ENCODE peak calls at places on chromosomes 5 and 9, in four cellular contexts. A, M, W and E are unnamed samples.

GRCh38 chr9:88741335-88741734 is 206.4 kb downstream of the NXNL2 start:
- DNase-seq in A (no peak), W (peak), M (no peak), E (peak)

GRCh38 chr9:120212153-120212852 is 367.7 kb downstream of the CDK5RAP2 start:
- DNase-seq in W (no peak), A (no peak), M (no peak), E (no peak)

GRCh38 chr9:89597711-89598707 is 6.8 kb upstream of the GADD45G start:
- DNase-seq in A (no peak), W (peak), M (peak), E (peak)

GRCh38 chr5:135332519-135333150 is 66.4 kb downstream of the MACROH2A1 start:
- DNase-seq in A (peak), M (peak), W (peak), E (peak)

GRCh38 chr9:4530375-4530774 is 40.1 kb downstream of the SLC1A1 start:
- DNase-seq in W (peak), A (peak), M (no peak), E (no peak)

GRCh38 chr9:93119953-93120845 is 13.9 kb downstream of the NINJ1 start:
- DNase-seq in W (peak), M (no peak), A (peak), E (no peak)

GRCh38 chr5:177982072-177982727 is 13.8 kb downstream of the PROP1 start:
- DNase-seq in W (peak), A (peak), M (no peak), E (peak)

GRCh38 chr5:53031695-53032096 is 42.5 kb downstream of the ITGA2 start:
- DNase-seq in M (no peak), A (peak), W (peak), E (no peak)

GRCh38 chr9:125701351-125701750 is 5.7 kb downstream of the MAPKAP1 start:
- DNase-seq in M (no peak), A (no peak), W (peak), E (no peak)

GRCh38 chr5:163938595-163938994 is 433.2 kb downstream of the MAT2B start:
- DNase-seq in A (no peak), M (no peak), W (no peak), E (no peak)

GRCh38 chr9:4748612-4749011 is 7.6 kb upstream of the AK3 start:
- DNase-seq in A (no peak), W (no peak), M (no peak), E (no peak)

GRCh38 chr9:4375424-4376195 is 75.7 kb upstream of the GLIS3 start:
- DNase-seq in A (peak), M (peak), W (peak), E (peak)

GRCh38 chr5:173496883-173497255 is 119.6 kb downstream of the BOD1 start:
- DNase-seq in W (no peak), M (no peak), A (no peak), E (no peak)

GRCh38 chr5:54387659-54388232 is 67.8 kb upstream of the HSPB3 start:
- DNase-seq in A (no peak), W (no peak), M (no peak), E (no peak)

GRCh38 chr9:8338249-8338721 is 538.7 kb upstream of the DMAC1 start:
- DNase-seq in A (no peak), M (no peak), W (no peak), E (no peak)

GRCh38 chr9:22986556-22986955 is 539.9 kb downstream of the DMRTA1 start:
- DNase-seq in M (no peak), W (peak), A (no peak), E (peak)

GRCh38 chr5:133848306-133848924 is 120.0 kb downstream of the C5orf15 start:
- DNase-seq in A (no peak), W (peak), M (peak), E (no peak)

GRCh38 chr5:45454114-45454513 is 242.1 kb downstream of the HCN1 start:
- DNase-seq in W (peak), A (peak), M (no peak), E (peak)

GRCh38 chr9:127555830-127556820 is 56.0 kb upstream of the STXBP1 start:
- DNase-seq in M (no peak), A (peak), W (peak), E (no peak)

GRCh38 chr9:137146527-137146918 is 7.6 kb downstream of the GRIN1 start:
- DNase-seq in A (no peak), W (no peak), M (no peak), E (peak)

GRCh38 chr5:139919308-139919707 is 123.7 kb downstream of the PSD2 start:
- DNase-seq in M (no peak), A (no peak), W (no peak), E (no peak)

GRCh38 chr9:92680166-92681119 is 10.5 kb upstream of the IPPK start:
- DNase-seq in M (no peak), A (no peak), W (no peak), E (no peak)

GRCh38 chr5:56313004-56313531 is 79.9 kb upstream of the ANKRD55 start:
- DNase-seq in A (no peak), M (no peak), W (no peak), E (no peak)

GRCh38 chr5:176188085-176188484 is 50.1 kb upstream of the SIMC1 start:
- DNase-seq in A (no peak), M (no peak), W (no peak), E (no peak)

GRCh38 chr9:122248448-122248865 is 16.2 kb downstream of the RBM18 start:
- DNase-seq in M (no peak), A (peak), W (peak), E (no peak)

GRCh38 chr5:139734517-139734916 is 61.1 kb upstream of the PSD2 start:
- DNase-seq in M (no peak), W (no peak), A (no peak), E (no peak)

GRCh38 chr5:168314735-168315411 is 23.4 kb downstream of the WWC1 start:
- DNase-seq in W (peak), M (no peak), A (peak), E (no peak)

GRCh38 chr5:90169078-90169477 is 240.5 kb downstream of the CETN3 start:
- DNase-seq in W (no peak), M (no peak), A (no peak), E (no peak)

GRCh38 chr9:15484802-15485201 is 26.0 kb downstream of the PSIP1 start:
- DNase-seq in M (no peak), W (no peak), A (no peak), E (no peak)

GRCh38 chr5:141050622-141051525 is at the start of gene PCDHB1:
- DNase-seq in W (peak), M (no peak), A (no peak), E (peak)

GRCh38 chr9:89603629-89604462 is 966 bp upstream of the GADD45G start:
- DNase-seq in M (peak), A (no peak), W (no peak), E (peak)

GRCh38 chr5:179258922-179259730 is 86.1 kb downstream of the ADAMTS2 start:
- DNase-seq in A (no peak), W (no peak), M (no peak), E (no peak)

GRCh38 chr9:35277649-35278359 is 116.0 kb downstream of the UNC13B start:
- DNase-seq in A (no peak), M (no peak), W (no peak), E (no peak)
- H3K4me2 ChIP-seq in A (no peak), M (no peak), W (no peak), E (no peak)

GRCh38 chr9:117403848-117404247 is 11.0 kb downstream of the ASTN2 start:
- DNase-seq in A (no peak), W (no peak), M (no peak), E (no peak)

GRCh38 chr9:117409321-117409720 is 5.5 kb downstream of the ASTN2 start:
- DNase-seq in W (no peak), M (no peak), A (no peak), E (peak)

GRCh38 chr9:117411547-117411946 is 3.3 kb downstream of the ASTN2 start:
- DNase-seq in M (peak), W (peak), A (no peak), E (peak)

GRCh38 chr9:117405950-117406705 is 8.7 kb downstream of the ASTN2 start:
- DNase-seq in A (no peak), W (no peak), M (no peak), E (peak)

DNA sequence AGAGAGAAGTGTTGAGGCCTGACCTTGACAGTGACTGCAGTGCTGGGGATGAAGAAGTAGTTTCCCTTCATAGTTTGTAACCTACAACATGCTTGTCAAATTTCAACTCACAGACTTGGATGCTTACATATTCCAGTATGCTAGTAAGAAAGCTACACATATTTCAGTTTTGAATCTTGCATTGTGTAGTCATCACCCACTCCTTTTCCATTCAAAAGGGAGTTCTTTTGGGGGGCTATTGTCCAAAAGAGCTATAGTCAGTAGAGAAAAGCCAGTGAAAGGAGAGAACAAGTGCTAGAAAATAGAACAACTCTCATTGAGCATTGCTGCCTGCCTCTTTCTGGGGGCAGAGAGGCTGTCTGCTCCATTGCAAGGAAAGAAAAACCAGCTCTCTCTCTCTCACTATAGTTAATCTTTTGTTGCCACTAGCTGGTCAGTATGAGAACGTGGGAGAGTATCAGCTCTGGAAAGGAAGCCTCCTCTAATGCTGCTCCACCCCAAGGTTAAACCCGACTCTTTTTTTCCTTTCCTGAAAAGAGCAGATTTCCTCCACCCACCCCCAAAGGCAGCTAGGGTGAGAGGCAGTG is 7.3 kb downstream of the ASTN2 start:
- DNase-seq in M (no peak), W (no peak), A (no peak), E (no peak)
- TF ChIP-seq CTCF in M (no peak), W (no peak), A (no peak), E (no peak)

DNA sequence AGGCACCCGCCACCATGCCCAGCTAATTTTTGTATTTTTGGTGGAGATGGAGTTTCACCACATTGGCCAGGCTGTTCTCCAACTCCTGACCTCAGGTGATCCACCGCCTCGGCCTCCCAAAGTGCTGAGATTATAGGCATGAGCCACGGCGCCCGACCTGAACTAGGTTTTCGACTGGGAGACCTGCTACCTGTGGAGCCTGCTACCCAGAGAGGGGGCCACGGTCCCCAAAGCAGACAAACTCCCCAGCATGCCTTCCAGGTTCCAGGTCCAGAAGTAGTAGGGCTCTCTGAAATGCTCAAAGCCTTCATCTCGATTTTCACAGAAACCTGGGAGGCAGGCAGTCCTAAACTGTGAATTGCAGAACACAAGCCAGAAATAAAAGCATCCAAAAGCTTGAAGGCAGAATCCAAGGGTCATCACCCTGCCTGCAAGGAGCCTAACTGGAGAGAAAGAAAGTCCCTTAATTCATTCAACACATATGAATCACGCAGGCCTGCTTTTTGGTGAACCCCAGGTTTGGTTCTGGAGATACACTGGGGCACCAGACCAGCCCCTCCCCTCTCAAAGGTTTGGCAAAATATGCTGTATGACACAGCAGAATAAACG is 4.6 kb upstream of the IRF1 start:
- DNase-seq in W (no peak), M (no peak), A (no peak), E (no peak)
- TF ChIP-seq EZH2phosphoT487 in W (no peak), M (no peak), A (no peak), E (no peak)

GRCh38 chr9:14133394-14133793 is 180.5 kb downstream of the NFIB start:
- DNase-seq in A (no peak), W (no peak), M (no peak), E (no peak)
- H3K4me2 ChIP-seq in A (no peak), W (no peak), M (no peak), E (no peak)

GRCh38 chr9:18438951-18439350 is 35.0 kb upstream of the ADAMTSL1 start:
- DNase-seq in A (no peak), M (no peak), W (no peak), E (no peak)

GRCh38 chr9:18437315-18438200 is 36.4 kb upstream of the ADAMTSL1 start:
- DNase-seq in M (no peak), A (no peak), W (no peak), E (peak)

GRCh38 chr9:18442629-18443491 is 31.1 kb upstream of the ADAMTSL1 start:
- DNase-seq in A (peak), M (peak), W (peak), E (peak)

GRCh38 chr9:18441245-18441644 is 32.7 kb upstream of the ADAMTSL1 start:
- DNase-seq in A (no peak), W (no peak), M (no peak), E (no peak)

GRCh38 chr9:18438300-18438925 is 35.5 kb upstream of the ADAMTSL1 start:
- DNase-seq in W (no peak), M (no peak), A (no peak), E (peak)
- TF ChIP-seq CTCF in W (no peak), M (no peak), A (no peak), E (peak)

GRCh38 chr5:1112596-1113331 is 901 bp upstream of the SLC12A7 start:
- DNase-seq in W (peak), A (peak), M (peak), E (no peak)

GRCh38 chr5:1110260-1110929 is 1.5 kb downstream of the SLC12A7 start:
- DNase-seq in W (peak), M (no peak), A (no peak), E (no peak)

GRCh38 chr5:1109542-1110259 is 2.2 kb downstream of the SLC12A7 start:
- DNase-seq in A (no peak), W (no peak), M (no peak), E (no peak)

GRCh38 chr5:1111727-1112289 is at the start of gene SLC12A7:
- DNase-seq in A (no peak), M (peak), W (peak), E (peak)

DNA sequence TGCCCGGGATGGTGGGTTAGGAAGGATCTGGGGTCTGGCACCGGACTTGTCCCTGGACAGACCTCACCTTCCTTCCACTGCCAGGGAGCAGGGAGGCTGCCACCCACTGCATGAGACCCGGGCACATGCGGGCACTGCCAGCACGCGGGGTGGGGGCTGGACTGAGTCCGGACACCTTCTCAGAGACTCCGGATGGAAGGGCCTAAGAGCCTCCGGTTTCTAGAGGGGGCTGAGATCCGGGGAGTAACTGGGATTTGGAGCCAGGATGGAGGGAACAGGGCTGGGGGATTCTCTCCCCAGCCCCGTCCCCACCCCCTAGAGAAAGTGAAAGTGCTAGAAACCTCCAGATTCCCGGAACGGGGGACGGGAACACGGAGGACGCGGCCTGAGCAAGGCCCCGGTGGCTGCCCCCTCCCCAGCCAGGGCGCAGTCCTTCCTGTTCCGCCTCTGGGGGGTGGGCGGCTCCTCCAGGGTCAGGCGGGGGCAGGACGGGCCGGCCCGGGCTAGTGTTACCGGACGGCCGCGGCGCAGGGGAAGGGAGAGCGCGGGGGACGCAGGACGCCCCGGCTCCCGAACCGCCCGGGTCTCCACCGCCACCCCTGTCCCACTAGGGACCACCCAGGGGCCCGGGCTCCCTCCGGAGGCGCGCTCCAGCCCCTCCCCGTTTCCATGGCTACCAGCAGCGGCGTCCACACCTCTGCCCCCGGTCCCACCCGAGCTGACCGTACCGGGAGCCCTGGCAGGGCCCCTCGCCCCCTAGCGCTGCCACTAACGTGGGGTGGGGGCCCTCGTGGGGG is 735 bp downstream of the SLC12A7 start:
- DNase-seq in M (no peak), W (peak), A (no peak), E (peak)
- TF ChIP-seq EZH2phosphoT487 in M (no peak), W (no peak), A (no peak), E (no peak)

GRCh38 chr5:14142202-14142855 is 813 bp upstream of the TRIO start:
- DNase-seq in M (peak), W (no peak), A (no peak), E (no peak)

GRCh38 chr5:14143509-14143842 is 334 bp downstream of the TRIO start:
- DNase-seq in M (no peak), A (no peak), W (peak), E (peak)

GRCh38 chr5:14143843-14144585 is 872 bp downstream of the TRIO start:
- DNase-seq in M (peak), W (peak), A (no peak), E (peak)

GRCh38 chr5:14141764-14142163 is 1.4 kb upstream of the TRIO start:
- DNase-seq in A (no peak), M (peak), W (no peak), E (no peak)

GRCh38 chr5:14142856-14143508 is at the start of gene TRIO:
- DNase-seq in W (peak), A (peak), M (peak), E (peak)
- H3K4me2 ChIP-seq in W (peak), A (peak), M (peak), E (peak)